ENCODE peak calls at places on chromosomes 11 and 22, in seven cellular contexts. A is left cardiac atrium, H is GM04503, J is thoracic aorta, M is NT2/D1, D is GM04504, X is neural crest cell. O is an unnamed sample.

GRCh38 chr11:73335204-73335923 is 27.3 kb downstream of the ARHGEF17 start:
- DNase-seq in A (peak), H (no peak), J (peak), M (peak), D (peak), X (peak), O (no peak)

GRCh38 chr22:43101306-43101705 is 9.2 kb upstream of the BIK start:
- DNase-seq in A (peak), H (no peak), J (no peak), M (no peak), D (no peak), X (no peak), O (no peak)

GRCh38 chr22:26781591-26781990 is 124.2 kb downstream of the MIAT start:
- DNase-seq in A (no peak), H (no peak), J (no peak), M (no peak), D (no peak), X (no peak), O (no peak)

GRCh38 chr22:22944268-22944985 is 56.8 kb downstream of the IGLL5 start:
- DNase-seq in A (no peak), H (no peak), J (no peak), M (no peak), D (no peak), X (no peak), O (no peak)

GRCh38 chr11:117179048-117179999 is 781 bp downstream of the SIDT2 start:
- DNase-seq in A (peak), H (no peak), J (no peak), M (no peak), D (peak), X (peak), O (peak)

GRCh38 chr11:70068950-70069349 is 9.2 kb upstream of the ANO1 start:
- DNase-seq in A (no peak), H (no peak), J (no peak), M (no peak), D (no peak), X (no peak), O (no peak)

GRCh38 chr22:29431986-29432385 is 6.4 kb upstream of the RFPL1 start:
- DNase-seq in A (no peak), H (no peak), J (no peak), M (peak), D (no peak), X (no peak), O (no peak)

GRCh38 chr22:37428649-37429586 is 1.6 kb upstream of the ELFN2 start:
- DNase-seq in A (peak), H (no peak), J (no peak), M (peak), D (no peak), X (peak), O (no peak)

GRCh38 chr11:110069158-110069737 is 23.9 kb upstream of the ZC3H12C start:
- DNase-seq in A (peak), H (peak), J (no peak), M (no peak), D (peak), X (no peak), O (peak)

GRCh38 chr22:29664731-29665130 is 55.1 kb upstream of the CABP7 start:
- DNase-seq in A (no peak), H (no peak), J (no peak), M (no peak), D (no peak), X (no peak), O (no peak)

GRCh38 chr11:33716236-33716635 is 15.6 kb upstream of the C11orf91 start:
- DNase-seq in A (no peak), H (no peak), J (no peak), M (no peak), D (no peak), X (no peak), O (no peak)

GRCh38 chr11:102237096-102237735 is 80.1 kb upstream of the BIRC3 start:
- DNase-seq in A (no peak), H (peak), J (no peak), M (no peak), D (no peak), X (no peak), O (no peak)

GRCh38 chr11:73585834-73586575 is 11.9 kb downstream of the FAM168A start:
- DNase-seq in A (no peak), H (peak), J (no peak), M (no peak), D (peak), X (no peak), O (no peak)

GRCh38 chr11:46106530-46107407 is 14.5 kb downstream of the PHF21A start:
- DNase-seq in A (no peak), H (no peak), J (no peak), M (no peak), D (no peak), X (no peak), O (peak)

GRCh38 chr11:34238533-34238932 is 119.3 kb downstream of the ABTB2 start:
- DNase-seq in A (no peak), H (no peak), J (no peak), M (no peak), D (no peak), X (no peak), O (no peak)

GRCh38 chr11:1398506-1399235 is 8.9 kb downstream of the BRSK2 start:
- DNase-seq in A (peak), H (no peak), J (no peak), M (no peak), D (no peak), X (no peak), O (no peak)

GRCh38 chr22:29693151-29693550 is 26.7 kb upstream of the CABP7 start:
- DNase-seq in A (no peak), H (no peak), J (no peak), M (no peak), D (no peak), X (no peak), O (no peak)

GRCh38 chr11:704799-705645 is 1.0 kb upstream of the EPS8L2 start:
- DNase-seq in A (no peak), H (no peak), J (no peak), M (no peak), D (no peak), X (no peak), O (no peak)

GRCh38 chr11:26319906-26320305 is 12.0 kb upstream of the ANO3 start:
- DNase-seq in A (no peak), H (no peak), J (no peak), M (no peak), D (peak), X (no peak), O (no peak)

GRCh38 chr22:50507991-50508884 is at the start of gene NCAPH2:
- DNase-seq in A (peak), H (no peak), J (peak), M (peak), D (peak), X (peak), O (peak)

GRCh38 chr22:30539368-30539767 is 7.2 kb downstream of the SEC14L6 start:
- DNase-seq in A (no peak), H (no peak), J (no peak), M (no peak), D (no peak), X (no peak), O (no peak)

GRCh38 chr11:45285931-45286632 is at the start of gene SYT13:
- DNase-seq in A (peak), H (no peak), J (no peak), M (peak), D (no peak), X (peak), O (no peak)

GRCh38 chr11:9708544-9708943 is 44.7 kb downstream of the SWAP70 start:
- DNase-seq in A (no peak), H (no peak), J (no peak), M (no peak), D (no peak), X (no peak), O (no peak)

GRCh38 chr11:111718436-111719325 is 47.5 kb downstream of the PPP2R1B start:
- DNase-seq in A (no peak), H (no peak), J (no peak), M (no peak), D (no peak), X (no peak), O (no peak)

GRCh38 chr11:119320593-119321524 is 3.9 kb upstream of the MCAM start:
- DNase-seq in A (peak), H (no peak), J (no peak), M (no peak), D (no peak), X (peak), O (no peak)

GRCh38 chr11:24005202-24005876 is 491.5 kb upstream of the LUZP2 start:
- DNase-seq in A (no peak), H (no peak), J (no peak), M (no peak), D (no peak), X (no peak), O (no peak)

GRCh38 chr22:27987557-27987956 is 68.5 kb upstream of the PITPNB start:
- DNase-seq in A (no peak), H (no peak), J (no peak), M (no peak), D (no peak), X (no peak), O (no peak)

GRCh38 chr11:76610871-76611475 is 59.6 kb downstream of the LRRC32 start:
- DNase-seq in A (no peak), H (no peak), J (no peak), M (no peak), D (no peak), X (no peak), O (no peak)

GRCh38 chr22:40857309-40857851 is 432 bp downstream of the XPNPEP3 start:
- DNase-seq in A (no peak), H (no peak), J (no peak), M (no peak), D (no peak), X (no peak), O (no peak)

GRCh38 chr11:133948711-133949110 is 8.1 kb downstream of the IGSF9B start:
- DNase-seq in A (no peak), H (no peak), J (no peak), M (no peak), D (no peak), X (no peak), O (no peak)

GRCh38 chr11:44032304-44033085 is 15.3 kb upstream of the ACCSL start:
- DNase-seq in A (peak), H (no peak), J (peak), M (no peak), D (no peak), X (no peak), O (no peak)

GRCh38 chr22:22974795-22975580 is 87.4 kb downstream of the IGLL5 start:
- DNase-seq in A (no peak), H (no peak), J (no peak), M (no peak), D (no peak), X (no peak), O (no peak)

GRCh38 chr22:46737976-46738641 is at the start of gene CERK:
- DNase-seq in A (peak), H (no peak), J (no peak), M (no peak), D (peak), X (peak), O (no peak)